ENCODE peak calls at places on chromosomes 16 and 17, in seven cellular contexts. V, N, X, H, G, A and Q are unnamed samples.

GRCh38 chr17:47698749-47699535 is 5.0 kb downstream of the TBKBP1 start:
- DNase-seq in V (peak), N (peak), X (peak), H (peak), G (peak), A (peak), Q (peak)

GRCh38 chr17:27816946-27817345 is 16.6 kb upstream of the NOS2 start:
- DNase-seq in V (no peak), N (no peak), X (no peak), H (no peak), G (no peak), A (no peak), Q (no peak)

GRCh38 chr16:19698480-19699465 is 19.3 kb downstream of the KNOP1 start:
- DNase-seq in V (no peak), N (no peak), X (no peak), H (no peak), G (no peak), A (no peak), Q (no peak)

GRCh38 chr16:20844054-20844453 is 37.7 kb downstream of the REXO5 start:
- DNase-seq in V (no peak), N (no peak), X (no peak), H (no peak), G (no peak), A (no peak), Q (no peak)

GRCh38 chr17:67156269-67157199 is 88.5 kb downstream of the HELZ start:
- DNase-seq in V (no peak), N (no peak), X (no peak), H (no peak), G (no peak), A (no peak), Q (no peak)

GRCh38 chr16:57873218-57873617 is 70.9 kb upstream of the KIFC3 start:
- DNase-seq in V (no peak), N (no peak), X (no peak), H (peak), G (no peak), A (no peak), Q (no peak)

GRCh38 chr17:68190495-68190894 is 57.3 kb upstream of the AMZ2 start:
- DNase-seq in V (no peak), N (no peak), X (no peak), H (no peak), G (no peak), A (no peak), Q (no peak)

GRCh38 chr17:7411427-7411750 is 3.7 kb downstream of the NLGN2 start:
- DNase-seq in V (no peak), N (no peak), X (no peak), H (no peak), G (no peak), A (no peak), Q (no peak)

GRCh38 chr16:3876695-3877094 is 3.8 kb downstream of the CREBBP start:
- DNase-seq in V (no peak), N (peak), X (no peak), H (no peak), G (no peak), A (no peak), Q (no peak)

GRCh38 chr17:30243568-30243967 is 8.1 kb upstream of the SLC6A4 start:
- DNase-seq in V (no peak), N (no peak), X (no peak), H (peak), G (no peak), A (no peak), Q (no peak)

GRCh38 chr16:75402821-75403475 is 30.4 kb downstream of the CFDP1 start:
- DNase-seq in V (peak), N (peak), X (no peak), H (no peak), G (peak), A (no peak), Q (peak)

GRCh38 chr17:36153887-36154576 is 22.4 kb downstream of the TBC1D3B start:
- DNase-seq in V (no peak), N (no peak), X (no peak), H (no peak), G (no peak), A (no peak), Q (no peak)

GRCh38 chr17:1168537-1169234 is 11.1 kb downstream of the ABR start:
- DNase-seq in V (no peak), N (no peak), X (no peak), H (no peak), G (peak), A (no peak), Q (no peak)

GRCh38 chr17:58328195-58329034 is at the start of gene TSPOAP1:
- DNase-seq in V (peak), N (peak), X (peak), H (peak), G (no peak), A (peak), Q (no peak)

GRCh38 chr17:47697948-47698711 is 4.2 kb downstream of the TBKBP1 start:
- DNase-seq in V (no peak), N (no peak), X (no peak), H (peak), G (no peak), A (no peak), Q (no peak)

GRCh38 chr17:38428643-38429371 is 543 bp downstream of the ARHGAP23 start:
- DNase-seq in V (peak), N (peak), X (no peak), H (peak), G (no peak), A (peak), Q (no peak)

GRCh38 chr17:41480136-41480535 is 815 bp downstream of the KRT35 start:
- DNase-seq in V (peak), N (no peak), X (no peak), H (no peak), G (no peak), A (no peak), Q (no peak)

GRCh38 chr17:33330877-33331276 is 37.8 kb upstream of the ASIC2 start:
- DNase-seq in V (no peak), N (no peak), X (no peak), H (no peak), G (no peak), A (no peak), Q (no peak)

GRCh38 chr17:2122641-2123302 is 67.9 kb downstream of the HIC1 start:
- DNase-seq in V (no peak), N (peak), X (no peak), H (peak), G (no peak), A (no peak), Q (no peak)

GRCh38 chr17:32604966-32605365 is 118.2 kb downstream of the CDK5R1 start:
- DNase-seq in V (no peak), N (no peak), X (no peak), H (no peak), G (no peak), A (no peak), Q (no peak)

GRCh38 chr17:29163563-29163962 is 16.6 kb downstream of the MYO18A start:
- DNase-seq in V (no peak), N (peak), X (no peak), H (peak), G (no peak), A (no peak), Q (no peak)

GRCh38 chr17:46035112-46035818 is 36.2 kb downstream of the STH start:
- DNase-seq in V (no peak), N (no peak), X (no peak), H (no peak), G (peak), A (no peak), Q (no peak)

GRCh38 chr16:3444032-3444388 is 530 bp downstream of the NAA60 start:
- DNase-seq in V (peak), N (peak), X (no peak), H (no peak), G (no peak), A (no peak), Q (peak)

GRCh38 chr16:4370570-4371480 is 823 bp upstream of the VASN start:
- DNase-seq in V (no peak), N (peak), X (no peak), H (peak), G (no peak), A (no peak), Q (no peak)

GRCh38 chr17:76922967-76923366 is 54.8 kb downstream of the MGAT5B start:
- DNase-seq in V (no peak), N (no peak), X (no peak), H (no peak), G (no peak), A (no peak), Q (no peak)

GRCh38 chr17:70642059-70642458 is 472.7 kb downstream of the KCNJ2 start:
- DNase-seq in V (no peak), N (no peak), X (no peak), H (no peak), G (no peak), A (no peak), Q (no peak)

GRCh38 chr17:64357191-64357981 is 33.3 kb downstream of the PECAM1 start:
- DNase-seq in V (no peak), N (peak), X (no peak), H (no peak), G (no peak), A (no peak), Q (no peak)

GRCh38 chr17:27754549-27754948 is 45.8 kb downstream of the NOS2 start:
- DNase-seq in V (no peak), N (no peak), X (no peak), H (no peak), G (no peak), A (no peak), Q (no peak)

GRCh38 chr17:17808706-17809432 is 27.9 kb downstream of the SREBF1 start:
- DNase-seq in V (peak), N (peak), X (no peak), H (no peak), G (no peak), A (no peak), Q (no peak)

GRCh38 chr17:74414510-74414909 is 17.4 kb upstream of the GPRC5C start:
- DNase-seq in V (peak), N (no peak), X (no peak), H (no peak), G (no peak), A (no peak), Q (no peak)

GRCh38 chr17:73729101-73729500 is 84.9 kb upstream of the SDK2 start:
- DNase-seq in V (no peak), N (no peak), X (no peak), H (no peak), G (no peak), A (no peak), Q (no peak)

GRCh38 chr16:68921654-68922053 is 78.3 kb downstream of the TANGO6 start:
- DNase-seq in V (no peak), N (peak), X (no peak), H (no peak), G (peak), A (no peak), Q (peak)

GRCh38 chr17:66654341-66654740 is 180.6 kb upstream of the CACNG5 start:
- DNase-seq in V (no peak), N (peak), X (no peak), H (no peak), G (no peak), A (no peak), Q (no peak)

GRCh38 chr17:44561237-44561623 is 3.9 kb downstream of the FZD2 start:
- DNase-seq in V (no peak), N (no peak), X (no peak), H (no peak), G (no peak), A (no peak), Q (no peak)